ENCODE peak calls at places on chromosomes 6 and 20, in eight cellular contexts. T, O, A, V, C, P, E and X are unnamed samples.

GRCh38 chr6:142207265-142207877 is 60.3 kb downstream of the VTA1 start:
- DNase-seq in T (no peak), O (peak; percentile 44), A (peak; percentile 64), V (no peak), C (peak; percentile 29), P (peak; percentile 48), E (no peak), X (no peak)

GRCh38 chr6:170374571-170375444 is 68.2 kb downstream of the FAM120B start:
- DNase-seq in T (no peak), O (no peak), A (peak; percentile 12), V (no peak), C (no peak), P (no peak), E (no peak), X (no peak)

GRCh38 chr6:102619585-102619984 is 1226.1 kb downstream of the GRIK2 start:
- DNase-seq in T (no peak), O (peak; percentile 15), A (peak; percentile 1), V (no peak), C (no peak), P (no peak), E (no peak), X (no peak)

GRCh38 chr20:45091366-45091765 is 9.6 kb downstream of the KCNS1 start:
- DNase-seq in T (no peak), O (no peak), A (no peak), V (no peak), C (no peak), P (no peak), E (no peak), X (no peak)

GRCh38 chr20:54025166-54025835 is 45.1 kb downstream of the BCAS1 start:
- DNase-seq in T (no peak), O (no peak), A (no peak), V (no peak), C (peak; percentile 29), P (peak; percentile 43), E (no peak), X (no peak)

GRCh38 chr6:148800535-148800934 is 53.7 kb downstream of the UST start:
- DNase-seq in T (no peak), O (no peak), A (peak; percentile 28), V (no peak), C (peak; percentile 57), P (no peak), E (no peak), X (no peak)

GRCh38 chr6:20661721-20662120 is 127.5 kb downstream of the CDKAL1 start:
- DNase-seq in T (no peak), O (peak; percentile 97), A (peak; percentile 50), V (no peak), C (no peak), P (no peak), E (no peak), X (no peak)

GRCh38 chr6:11650297-11650696 is 112.7 kb downstream of the TMEM170B start:
- DNase-seq in T (peak; percentile 32), O (peak; percentile 37), A (peak; percentile 90), V (no peak), C (no peak), P (no peak), E (no peak), X (no peak)

GRCh38 chr6:13177617-13178506 is 150.5 kb downstream of the TBC1D7 start:
- DNase-seq in T (no peak), O (no peak), A (no peak), V (no peak), C (no peak), P (no peak), E (no peak), X (no peak)

GRCh38 chr6:29651413-29652197 is 5.3 kb upstream of the MOG start:
- DNase-seq in T (no peak), O (peak; percentile 50), A (peak; percentile 37), V (no peak), C (no peak), P (no peak), E (no peak), X (no peak)

GRCh38 chr6:133707456-133707855 is 181.5 kb upstream of the TCF21 start:
- DNase-seq in T (no peak), O (peak; percentile 55), A (peak; percentile 97), V (no peak), C (peak; percentile 73), P (no peak), E (no peak), X (no peak)

GRCh38 chr20:51220293-51220706 is 197.4 kb upstream of the KCNG1 start:
- DNase-seq in T (peak; percentile 44), O (no peak), A (no peak), V (peak; percentile 24), C (no peak), P (peak; percentile 69), E (no peak), X (peak; percentile 80)

GRCh38 chr6:87151471-87151785 is 3.9 kb upstream of the ZNF292 start:
- DNase-seq in T (no peak), O (no peak), A (no peak), V (no peak), C (no peak), P (no peak), E (no peak), X (no peak)

GRCh38 chr6:9140181-9140580 is 704.8 kb upstream of the SLC35B3 start:
- DNase-seq in T (no peak), O (peak; percentile 54), A (peak; percentile 12), V (no peak), C (no peak), P (no peak), E (no peak), X (no peak)

GRCh38 chr6:101716810-101717209 is 323.3 kb downstream of the GRIK2 start:
- DNase-seq in T (no peak), O (no peak), A (no peak), V (no peak), C (no peak), P (no peak), E (no peak), X (no peak)

GRCh38 chr20:15836634-15837033 is 736.6 kb downstream of the KIF16B start:
- DNase-seq in T (no peak), O (no peak), A (no peak), V (no peak), C (no peak), P (no peak), E (no peak), X (no peak)

GRCh38 chr6:114342826-114343781 is at the start of gene HS3ST5:
- DNase-seq in T (peak; percentile 21), O (no peak), A (peak; percentile 8), V (peak; percentile 43), C (no peak), P (peak; percentile 80), E (no peak), X (peak; percentile 72)

GRCh38 chr20:11195169-11195568 is 521.4 kb upstream of the JAG1 start:
- DNase-seq in T (peak; percentile 21), O (no peak), A (no peak), V (no peak), C (no peak), P (peak; percentile 71), E (no peak), X (no peak)

GRCh38 chr6:97215157-97215769 is 67.8 kb downstream of the MMS22L start:
- DNase-seq in T (no peak), O (peak; percentile 50), A (peak; percentile 76), V (no peak), C (peak; percentile 24), P (peak; percentile 24), E (no peak), X (no peak)
- TF ChIP-seq CTCF in T (peak; percentile 44), O (peak; percentile 51), A (peak; percentile 72), V (peak; percentile 41), C (peak; percentile 70), P (peak; percentile 38), E (no peak), X (no peak)

GRCh38 chr6:55543633-55544309 is 35.2 kb downstream of the HMGCLL1 start:
- DNase-seq in T (no peak), O (no peak), A (no peak), V (no peak), C (no peak), P (no peak), E (no peak), X (no peak)
- TF ChIP-seq CTCF in T (no peak), O (no peak), A (no peak), V (no peak), C (no peak), P (peak; percentile 11), E (no peak), X (no peak)

GRCh38 chr6:43817192-43817591 is 47.2 kb downstream of the VEGFA start:
- DNase-seq in T (peak; percentile 52), O (peak; percentile 37), A (peak; percentile 31), V (no peak), C (no peak), P (no peak), E (no peak), X (no peak)
- TF ChIP-seq CTCF in T (peak; percentile 48), O (peak; percentile 39), A (peak; percentile 44), V (peak; percentile 50), C (peak; percentile 28), P (no peak), E (peak; percentile 10), X (peak; percentile 31)

GRCh38 chr6:34237316-34237721 is 646 bp downstream of the HMGA1 start:
- DNase-seq in T (peak; percentile 39), O (no peak), A (no peak), V (peak; percentile 49), C (no peak), P (peak; percentile 56), E (no peak), X (no peak)

GRCh38 chr6:34238507-34239239 is 2.0 kb downstream of the HMGA1 start:
- DNase-seq in T (no peak), O (no peak), A (no peak), V (no peak), C (no peak), P (no peak), E (no peak), X (peak; percentile 80)

GRCh38 chr6:34236423-34237315 is at the start of gene HMGA1:
- DNase-seq in T (peak; percentile 89), O (peak; percentile 63), A (peak; percentile 86), V (peak; percentile 96), C (no peak), P (peak; percentile 93), E (peak; percentile 94), X (peak; percentile 98)

GRCh38 chr6:34239240-34239825 is 2.7 kb downstream of the HMGA1 start:
- DNase-seq in T (no peak), O (no peak), A (no peak), V (no peak), C (no peak), P (no peak), E (no peak), X (peak; percentile 25)

GRCh38 chr6:34237722-34238506 is 1.2 kb downstream of the HMGA1 start:
- DNase-seq in T (peak; percentile 45), O (no peak), A (peak; percentile 33), V (peak; percentile 85), C (no peak), P (peak; percentile 66), E (peak; percentile 68), X (peak; percentile 93)
- TF ChIP-seq CTCF in T (no peak), O (peak; percentile 50), A (peak; percentile 34), V (peak; percentile 39), C (peak; percentile 21), P (peak; percentile 8), E (peak; percentile 54), X (peak; percentile 63)

GRCh38 chr6:4313044-4313686 is 177.8 kb upstream of the ECI2 start:
- DNase-seq in T (no peak), O (peak; percentile 97), A (peak; percentile 92), V (no peak), C (peak; percentile 62), P (no peak), E (no peak), X (no peak)
- TF ChIP-seq CTCF in T (peak; percentile 48), O (peak; percentile 46), A (peak; percentile 88), V (peak; percentile 31), C (peak; percentile 64), P (no peak), E (no peak), X (no peak)